ENCODE peak calls at places on chromosomes 3 and 15, in five cellular contexts. T is uterus, N is Panc1, U is tibial nerve, F is GM23338. A is an unnamed sample.

GRCh38 chr15:79180318-79180717 is 89.7 kb upstream of the RASGRF1 start:
- DNase-seq in T (no peak), N (no peak), U (no peak), F (no peak), A (no peak)

GRCh38 chr3:187880438-187880837 is 135.2 kb upstream of the BCL6 start:
- DNase-seq in T (no peak), N (no peak), U (no peak), F (no peak), A (no peak)

GRCh38 chr3:12545473-12545791 is at the start of gene MKRN2OS:
- DNase-seq in T (no peak), N (no peak), U (no peak), F (peak; percentile 92), A (no peak)

GRCh38 chr3:134449951-134450350 is 35.8 kb downstream of the ANAPC13 start:
- DNase-seq in T (no peak), N (no peak), U (no peak), F (no peak), A (no peak)

GRCh38 chr3:157460253-157460652 is 23.6 kb downstream of the PTX3 start:
- DNase-seq in T (no peak), N (no peak), U (no peak), F (no peak), A (no peak)

GRCh38 chr3:118548434-118548833 is 486.2 kb downstream of the IGSF11 start:
- DNase-seq in T (no peak), N (no peak), U (no peak), F (no peak), A (no peak)

GRCh38 chr3:38247366-38248035 is 18.1 kb upstream of the SLC22A13 start:
- DNase-seq in T (no peak), N (peak; percentile 64), U (no peak), F (no peak), A (no peak)

GRCh38 chr3:144708437-144708836 is 736.8 kb downstream of the DIPK2A start:
- DNase-seq in T (no peak), N (no peak), U (no peak), F (no peak), A (no peak)

GRCh38 chr3:48919215-48920138 is 835 bp downstream of the ARIH2 start:
- DNase-seq in T (no peak), N (peak; percentile 10), U (no peak), F (peak; percentile 66), A (peak; percentile 55)

GRCh38 chr15:100686725-100687488 is 84.5 kb downstream of the ASB7 start:
- DNase-seq in T (no peak), N (no peak), U (no peak), F (no peak), A (no peak)

GRCh38 chr15:63347074-63347859 is 34.4 kb downstream of the CA12 start:
- DNase-seq in T (no peak), N (no peak), U (no peak), F (no peak), A (no peak)

GRCh38 chr3:158992466-158992865 is 190.6 kb downstream of the MFSD1 start:
- DNase-seq in T (no peak), N (no peak), U (no peak), F (no peak), A (no peak)

GRCh38 chr3:129001101-129001816 is at the start of gene EFCC1:
- DNase-seq in T (peak; percentile 62), N (no peak), U (no peak), F (peak; percentile 83), A (no peak)

GRCh38 chr3:16494094-16494493 is 19.4 kb downstream of the RFTN1 start:
- DNase-seq in T (no peak), N (no peak), U (no peak), F (no peak), A (no peak)
- H3K4me1 ChIP-seq in T (no peaks in the 10 kb centered on the region), N (no peaks in the 10 kb centered on the region), U (no peaks in the 10 kb centered on the region), F (peaks cover 29% of the 10 kb centered on the region), A (peaks cover 4% of the 10 kb centered on the region)

GRCh38 chr3:122767690-122768372 is 25.8 kb downstream of the HSPBAP1 start:
- DNase-seq in T (no peak), N (no peak), U (no peak), F (no peak), A (no peak)
- H3K4me1 ChIP-seq in T (no peaks in the 10 kb centered on the region), N (no peaks in the 10 kb centered on the region), U (no peaks in the 10 kb centered on the region), F (no peaks in the 10 kb centered on the region), A (no peaks in the 10 kb centered on the region)

DNA sequence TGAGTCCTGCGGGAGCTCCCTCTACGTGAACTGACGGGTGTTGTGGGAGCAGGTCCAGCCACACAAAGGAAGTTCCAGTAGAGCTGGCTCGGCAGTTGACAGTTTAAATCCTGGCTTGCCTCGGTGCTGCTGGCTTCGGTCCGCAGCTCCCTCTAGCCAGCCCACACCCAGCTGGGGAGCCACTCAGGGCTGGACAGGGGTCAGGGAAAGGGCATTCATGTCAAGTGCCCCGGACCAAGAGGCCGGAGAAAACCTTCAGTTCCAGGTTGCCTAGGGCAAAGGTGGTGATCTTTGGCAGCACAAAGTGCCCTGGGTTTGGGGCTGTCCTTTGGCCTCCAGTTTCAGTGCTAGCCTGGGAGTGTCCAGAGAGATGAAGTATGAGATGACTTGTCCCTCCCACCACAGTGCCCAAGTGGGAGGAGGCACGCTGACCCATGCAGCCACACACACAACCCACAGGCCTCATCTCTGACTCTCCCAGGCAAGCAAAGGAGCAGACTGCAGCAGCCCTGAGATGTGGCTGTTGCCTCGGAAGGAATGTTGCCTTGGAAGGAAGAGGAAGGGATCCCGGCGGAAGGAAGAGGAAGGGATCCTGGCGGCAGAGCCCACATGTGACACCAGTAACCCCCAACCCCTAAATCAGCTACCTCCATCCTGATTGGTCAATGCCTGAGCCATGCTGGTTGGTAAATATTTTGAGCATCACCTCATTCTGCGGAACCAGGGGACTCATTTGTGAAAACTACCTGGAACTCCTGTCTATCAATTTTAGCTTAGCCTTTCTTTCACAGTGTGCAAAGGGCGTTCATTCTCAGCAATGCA is 13.9 kb upstream of the ANPEP start:
- DNase-seq in T (peak; percentile 31), N (no peak), U (peak; percentile 53), F (peak; percentile 43), A (peak; percentile 80)
- H3K4me1 ChIP-seq in T (no peaks in the 10 kb centered on the region), N (peaks cover 42% of the 10 kb centered on the region), U (peaks cover 17% of the 10 kb centered on the region), F (no peaks in the 10 kb centered on the region), A (no peaks in the 10 kb centered on the region)

DNA sequence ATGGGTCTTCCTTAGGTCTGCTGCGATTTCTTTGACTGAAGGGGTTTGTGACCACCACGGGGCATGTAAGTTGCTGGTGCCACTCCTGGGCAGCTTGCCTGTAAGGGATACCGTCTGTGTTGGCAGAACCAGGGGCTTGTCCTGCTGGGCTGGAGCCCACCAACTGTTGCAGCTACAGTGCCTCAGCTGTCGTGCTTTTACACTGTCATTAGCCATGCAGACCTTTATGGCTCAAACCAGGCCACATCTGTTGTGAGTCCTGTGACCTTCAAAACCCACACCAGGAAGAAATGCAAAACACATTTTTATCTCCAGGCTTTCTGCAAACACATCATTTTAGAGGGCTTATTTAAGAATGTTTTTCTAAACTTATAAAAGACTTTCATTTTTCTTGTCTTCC is 168.7 kb downstream of the PTPRG start:
- DNase-seq in T (no peak), N (no peak), U (no peak), F (no peak), A (no peak)
- H3K4me1 ChIP-seq in T (no peaks in the 10 kb centered on the region), N (no peaks in the 10 kb centered on the region), U (peaks cover 4% of the 10 kb centered on the region), F (peaks cover 61% of the 10 kb centered on the region), A (peaks cover 3% of the 10 kb centered on the region)

GRCh38 chr15:93985173-93985572 is 246.2 kb upstream of the MCTP2 start:
- DNase-seq in T (no peak), N (no peak), U (no peak), F (no peak), A (no peak)

GRCh38 chr15:93983501-93983900 is 247.9 kb upstream of the MCTP2 start:
- DNase-seq in T (peak; percentile 25), N (no peak), U (no peak), F (no peak), A (no peak)

GRCh38 chr15:93987068-93987467 is 244.3 kb upstream of the MCTP2 start:
- DNase-seq in T (no peak), N (no peak), U (no peak), F (no peak), A (no peak)

GRCh38 chr15:93986400-93986984 is 244.9 kb upstream of the MCTP2 start:
- DNase-seq in T (peak; percentile 28), N (no peak), U (no peak), F (no peak), A (no peak)

DNA sequence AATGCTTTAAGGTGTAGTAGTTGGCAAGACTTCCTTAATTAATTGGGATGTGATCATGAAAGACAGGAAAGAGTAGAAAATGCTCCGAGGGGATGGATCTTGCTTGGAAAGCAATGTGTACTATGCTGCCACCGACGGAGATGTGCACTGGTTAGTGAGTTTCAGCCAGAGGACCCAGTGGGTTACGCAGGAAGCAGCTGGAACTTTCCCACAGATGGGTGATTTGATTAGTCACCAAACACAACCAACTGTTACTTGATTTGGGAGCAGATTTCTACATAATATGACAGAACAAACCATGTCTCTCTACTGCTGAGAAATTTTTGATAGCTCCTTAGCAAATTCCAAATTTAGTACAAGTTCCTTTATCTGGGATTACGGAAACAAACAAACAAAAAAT is 245.4 kb upstream of the MCTP2 start:
- DNase-seq in T (no peak), N (no peak), U (no peak), F (no peak), A (no peak)
- H3K4me1 ChIP-seq in T (no peaks in the 10 kb centered on the region), N (no peaks in the 10 kb centered on the region), U (no peaks in the 10 kb centered on the region), F (no peaks in the 10 kb centered on the region), A (no peaks in the 10 kb centered on the region)